ENCODE peak calls at places on chromosomes 12 and 14, in four cellular contexts. One of them, this sample, is unnamed.
A peak's percentile ranks its signal among the peaks of the same experiment; 100 is the strongest.

GRCh38 chr14:46571970-46572369 is 79.6 kb downstream of the RPL10L start:
- DNase-seq in activated naive CD4-positive, alpha-beta T cell: no peak
- DNase-seq in neural crest cell: no peak
- DNase-seq in brain microvascular endothelial cell: peak; percentile 79
- DNase-seq in this sample: no peak

GRCh38 chr12:121038861-121039654 is at the start of gene OASL:
- DNase-seq in neural crest cell: no peak
- DNase-seq in activated naive CD4-positive, alpha-beta T cell: peak; percentile 36
- DNase-seq in brain microvascular endothelial cell: no peak
- DNase-seq in this sample: no peak

GRCh38 chr12:124700810-124701594 is 133.6 kb upstream of the NCOR2 start:
- DNase-seq in neural crest cell: no peak
- DNase-seq in brain microvascular endothelial cell: no peak
- DNase-seq in activated naive CD4-positive, alpha-beta T cell: no peak
- DNase-seq in this sample: no peak

GRCh38 chr14:75720828-75721227 is 59.8 kb downstream of the TTLL5 start:
- DNase-seq in activated naive CD4-positive, alpha-beta T cell: no peak
- DNase-seq in brain microvascular endothelial cell: peak; percentile 47
- DNase-seq in neural crest cell: no peak
- DNase-seq in this sample: no peak

GRCh38 chr12:47397664-47398281 is 308.1 kb downstream of the RPAP3 start:
- DNase-seq in activated naive CD4-positive, alpha-beta T cell: no peak
- DNase-seq in neural crest cell: no peak
- DNase-seq in brain microvascular endothelial cell: peak; percentile 68
- DNase-seq in this sample: no peak

GRCh38 chr12:98198261-98198982 is 317.0 kb upstream of the TMPO start:
- DNase-seq in activated naive CD4-positive, alpha-beta T cell: no peak
- DNase-seq in neural crest cell: no peak
- DNase-seq in brain microvascular endothelial cell: no peak
- DNase-seq in this sample: no peak

GRCh38 chr12:57147641-57147944 is 174 bp upstream of the LRP1-AS start:
- DNase-seq in brain microvascular endothelial cell: peak; percentile 32
- DNase-seq in neural crest cell: no peak
- DNase-seq in activated naive CD4-positive, alpha-beta T cell: no peak
- DNase-seq in this sample: no peak

GRCh38 chr12:18810537-18811253 is 72.8 kb downstream of the CAPZA3 start:
- DNase-seq in brain microvascular endothelial cell: no peak
- DNase-seq in activated naive CD4-positive, alpha-beta T cell: no peak
- DNase-seq in neural crest cell: no peak
- DNase-seq in this sample: no peak

GRCh38 chr12:9741726-9742125 is 8.8 kb upstream of the CLECL1 start:
- DNase-seq in brain microvascular endothelial cell: no peak
- DNase-seq in neural crest cell: no peak
- DNase-seq in activated naive CD4-positive, alpha-beta T cell: no peak
- DNase-seq in this sample: no peak

GRCh38 chr14:102461490-102462317 is 47.9 kb downstream of the ANKRD9 start:
- DNase-seq in brain microvascular endothelial cell: no peak
- DNase-seq in activated naive CD4-positive, alpha-beta T cell: no peak
- DNase-seq in neural crest cell: no peak
- DNase-seq in this sample: no peak

GRCh38 chr12:72742560-72742959 is 470.4 kb downstream of the TRHDE start:
- DNase-seq in brain microvascular endothelial cell: no peak
- DNase-seq in activated naive CD4-positive, alpha-beta T cell: no peak
- DNase-seq in neural crest cell: no peak
- DNase-seq in this sample: no peak

GRCh38 chr12:3042394-3042793 is 34.8 kb upstream of the TSPAN9 start:
- DNase-seq in neural crest cell: no peak
- DNase-seq in brain microvascular endothelial cell: no peak
- DNase-seq in activated naive CD4-positive, alpha-beta T cell: no peak
- DNase-seq in this sample: no peak

GRCh38 chr12:131052891-131053290 is 99.2 kb downstream of the ADGRD1 start:
- DNase-seq in neural crest cell: no peak
- DNase-seq in activated naive CD4-positive, alpha-beta T cell: no peak
- DNase-seq in brain microvascular endothelial cell: no peak
- DNase-seq in this sample: no peak

GRCh38 chr14:101504096-101504948 is 57.0 kb upstream of the DIO3 start:
- DNase-seq in neural crest cell: no peak
- DNase-seq in brain microvascular endothelial cell: no peak
- DNase-seq in activated naive CD4-positive, alpha-beta T cell: no peak
- DNase-seq in this sample: no peak

GRCh38 chr14:91409991-91410401 is 7.6 kb downstream of the CCDC88C start:
- DNase-seq in brain microvascular endothelial cell: no peak
- DNase-seq in activated naive CD4-positive, alpha-beta T cell: no peak
- DNase-seq in neural crest cell: no peak
- DNase-seq in this sample: no peak